ENCODE peak calls at places on chromosomes 13 and 19, in ten cellular contexts. One of them, this sample, is unnamed.

GRCh38 chr19:49954092-49954825 is 6.7 kb downstream of the SIGLEC11 start:
- DNase-seq in RCC 7860: no peak
- DNase-seq in SHP77: no peak
- DNase-seq in T1000: no peak
- DNase-seq in AG08396: no peak
- DNase-seq in HTR-8/SVneo: no peak
- DNase-seq in iris pigment epithelial cell: peak
- DNase-seq in CD8-positive, alpha-beta T cell: no peak
- DNase-seq in transverse colon: no peak
- DNase-seq in left lung: no peak
- DNase-seq in this sample: no peak

GRCh38 chr19:5959260-5960004 is 18.5 kb downstream of the RANBP3 start:
- DNase-seq in HTR-8/SVneo: no peak
- DNase-seq in SHP77: no peak
- DNase-seq in iris pigment epithelial cell: no peak
- DNase-seq in T1000: no peak
- DNase-seq in left lung: no peak
- DNase-seq in transverse colon: no peak
- DNase-seq in CD8-positive, alpha-beta T cell: no peak
- DNase-seq in RCC 7860: no peak
- DNase-seq in AG08396: no peak
- DNase-seq in this sample: no peak

GRCh38 chr13:78015782-78016181 is 97.2 kb upstream of the EDNRB start:
- DNase-seq in SHP77: no peak
- DNase-seq in left lung: no peak
- DNase-seq in CD8-positive, alpha-beta T cell: no peak
- DNase-seq in HTR-8/SVneo: no peak
- DNase-seq in transverse colon: no peak
- DNase-seq in AG08396: no peak
- DNase-seq in RCC 7860: no peak
- DNase-seq in T1000: no peak
- DNase-seq in iris pigment epithelial cell: no peak
- DNase-seq in this sample: no peak

GRCh38 chr19:1259206-1259872 is 9.8 kb upstream of the CIRBP start:
- DNase-seq in transverse colon: peak
- DNase-seq in AG08396: no peak
- DNase-seq in T1000: peak
- DNase-seq in SHP77: peak
- DNase-seq in HTR-8/SVneo: no peak
- DNase-seq in CD8-positive, alpha-beta T cell: peak
- DNase-seq in iris pigment epithelial cell: peak
- DNase-seq in RCC 7860: peak
- DNase-seq in left lung: peak
- DNase-seq in this sample: peak

GRCh38 chr13:40146063-40146462 is 490.6 kb downstream of the COG6 start:
- DNase-seq in HTR-8/SVneo: no peak
- DNase-seq in transverse colon: no peak
- DNase-seq in T1000: no peak
- DNase-seq in AG08396: no peak
- DNase-seq in RCC 7860: no peak
- DNase-seq in CD8-positive, alpha-beta T cell: no peak
- DNase-seq in SHP77: no peak
- DNase-seq in iris pigment epithelial cell: no peak
- DNase-seq in left lung: no peak
- DNase-seq in this sample: no peak

GRCh38 chr19:7294571-7295212 is 478 bp upstream of the INSR start:
- DNase-seq in iris pigment epithelial cell: peak
- DNase-seq in left lung: peak
- DNase-seq in AG08396: peak
- DNase-seq in T1000: no peak
- DNase-seq in RCC 7860: no peak
- DNase-seq in SHP77: peak
- DNase-seq in HTR-8/SVneo: peak
- DNase-seq in transverse colon: peak
- DNase-seq in CD8-positive, alpha-beta T cell: no peak
- DNase-seq in this sample: peak

GRCh38 chr13:19264711-19265110 is 83.1 kb upstream of the TUBA3C start:
- DNase-seq in T1000: no peak
- DNase-seq in transverse colon: no peak
- DNase-seq in iris pigment epithelial cell: no peak
- DNase-seq in RCC 7860: no peak
- DNase-seq in left lung: no peak
- DNase-seq in CD8-positive, alpha-beta T cell: no peak
- DNase-seq in SHP77: no peak
- DNase-seq in AG08396: no peak
- DNase-seq in HTR-8/SVneo: no peak
- DNase-seq in this sample: no peak

GRCh38 chr19:4063369-4064072 is 3.2 kb downstream of the ZBTB7A start:
- DNase-seq in transverse colon: peak
- DNase-seq in iris pigment epithelial cell: no peak
- DNase-seq in HTR-8/SVneo: no peak
- DNase-seq in RCC 7860: no peak
- DNase-seq in left lung: no peak
- DNase-seq in AG08396: no peak
- DNase-seq in T1000: no peak
- DNase-seq in SHP77: no peak
- DNase-seq in CD8-positive, alpha-beta T cell: no peak
- DNase-seq in this sample: no peak

GRCh38 chr19:32339988-32340874 is 5.2 kb upstream of the ZNF507 start:
- DNase-seq in HTR-8/SVneo: no peak
- DNase-seq in iris pigment epithelial cell: peak
- DNase-seq in AG08396: peak
- DNase-seq in SHP77: no peak
- DNase-seq in T1000: peak
- DNase-seq in transverse colon: peak
- DNase-seq in left lung: peak
- DNase-seq in CD8-positive, alpha-beta T cell: peak
- DNase-seq in RCC 7860: peak
- DNase-seq in this sample: peak

GRCh38 chr19:11242864-11243797 is 3.7 kb downstream of the ANGPTL8 start:
- DNase-seq in left lung: peak
- DNase-seq in RCC 7860: peak
- DNase-seq in AG08396: peak
- DNase-seq in transverse colon: peak
- DNase-seq in T1000: peak
- DNase-seq in HTR-8/SVneo: peak
- DNase-seq in iris pigment epithelial cell: peak
- DNase-seq in CD8-positive, alpha-beta T cell: peak
- DNase-seq in SHP77: peak
- DNase-seq in this sample: peak

GRCh38 chr13:78022164-78022877 is 103.7 kb upstream of the EDNRB start:
- DNase-seq in CD8-positive, alpha-beta T cell: peak
- DNase-seq in iris pigment epithelial cell: peak
- DNase-seq in RCC 7860: peak
- DNase-seq in AG08396: peak
- DNase-seq in T1000: no peak
- DNase-seq in HTR-8/SVneo: peak
- DNase-seq in SHP77: no peak
- DNase-seq in left lung: peak
- DNase-seq in transverse colon: peak
- DNase-seq in this sample: peak

GRCh38 chr19:55005684-55006488 is 32.2 kb downstream of the GP6 start:
- DNase-seq in T1000: no peak
- DNase-seq in left lung: peak
- DNase-seq in AG08396: no peak
- DNase-seq in HTR-8/SVneo: peak
- DNase-seq in iris pigment epithelial cell: peak
- DNase-seq in RCC 7860: peak
- DNase-seq in transverse colon: no peak
- DNase-seq in SHP77: peak
- DNase-seq in CD8-positive, alpha-beta T cell: peak
- DNase-seq in this sample: peak